ENCODE peak calls at places on chromosome 7, in eight cellular contexts. One of them, this sample, is unnamed.
A peak's percentile ranks its signal among the peaks of the same experiment; 100 is the strongest.

GRCh38 chr7:85292908-85293576 is 106.2 kb upstream of the SEMA3D start:
- DNase-seq in MM.1S: no peak
- DNase-seq in hepatocyte: no peak
- DNase-seq in HCT116: no peak
- DNase-seq in GM23338: no peak
- DNase-seq in PC-3: no peak
- DNase-seq in OCI-LY7: peak; percentile 19
- DNase-seq in SK-N-SH: no peak
- DNase-seq in this sample: no peak

GRCh38 chr7:76343931-76344321 is 14.9 kb downstream of the YWHAG start:
- DNase-seq in SK-N-SH: no peak
- DNase-seq in GM23338: no peak
- DNase-seq in PC-3: no peak
- DNase-seq in MM.1S: no peak
- DNase-seq in hepatocyte: no peak
- DNase-seq in OCI-LY7: no peak
- DNase-seq in HCT116: no peak
- DNase-seq in this sample: no peak

GRCh38 chr7:27160546-27161213 is 4.2 kb upstream of the HOXA7 start:
- DNase-seq in hepatocyte: peak; percentile 92
- DNase-seq in GM23338: peak; percentile 91
- DNase-seq in SK-N-SH: peak; percentile 96
- DNase-seq in OCI-LY7: peak; percentile 88
- DNase-seq in MM.1S: peak; percentile 71
- DNase-seq in PC-3: peak; percentile 87
- DNase-seq in HCT116: no peak
- DNase-seq in this sample: peak; percentile 94

GRCh38 chr7:151459726-151460473 is 20.0 kb upstream of the CRYGN start:
- DNase-seq in PC-3: peak; percentile 92
- DNase-seq in HCT116: peak; percentile 57
- DNase-seq in OCI-LY7: no peak
- DNase-seq in hepatocyte: peak; percentile 91
- DNase-seq in SK-N-SH: peak; percentile 77
- DNase-seq in GM23338: peak; percentile 75
- DNase-seq in MM.1S: no peak
- DNase-seq in this sample: peak; percentile 57

GRCh38 chr7:149598721-149599308 is 101.2 kb upstream of the ZNF746 start:
- DNase-seq in OCI-LY7: peak; percentile 51
- DNase-seq in MM.1S: peak; percentile 18
- DNase-seq in PC-3: peak; percentile 69
- DNase-seq in hepatocyte: peak; percentile 38
- DNase-seq in HCT116: peak; percentile 16
- DNase-seq in GM23338: peak; percentile 70
- DNase-seq in SK-N-SH: peak; percentile 51
- DNase-seq in this sample: peak; percentile 68

GRCh38 chr7:156460861-156461632 is 179.5 kb upstream of the RNF32 start:
- DNase-seq in PC-3: no peak
- DNase-seq in HCT116: no peak
- DNase-seq in hepatocyte: peak; percentile 43
- DNase-seq in MM.1S: peak; percentile 56
- DNase-seq in SK-N-SH: no peak
- DNase-seq in OCI-LY7: no peak
- DNase-seq in GM23338: no peak
- DNase-seq in this sample: no peak

GRCh38 chr7:29146888-29147609 is 712 bp upstream of the CPVL start:
- DNase-seq in MM.1S: peak; percentile 60
- DNase-seq in hepatocyte: peak; percentile 16
- DNase-seq in HCT116: peak; percentile 8
- DNase-seq in GM23338: peak; percentile 43
- DNase-seq in OCI-LY7: no peak
- DNase-seq in SK-N-SH: no peak
- DNase-seq in PC-3: peak; percentile 66
- DNase-seq in this sample: peak; percentile 45

GRCh38 chr7:110065112-110065511 is 1025.8 kb upstream of the LRRN3 start:
- DNase-seq in hepatocyte: no peak
- DNase-seq in MM.1S: no peak
- DNase-seq in GM23338: no peak
- DNase-seq in HCT116: no peak
- DNase-seq in OCI-LY7: no peak
- DNase-seq in SK-N-SH: no peak
- DNase-seq in PC-3: no peak
- DNase-seq in this sample: no peak

GRCh38 chr7:28957822-28958234 is 302 bp downstream of the TRIL start:
- DNase-seq in HCT116: no peak
- DNase-seq in MM.1S: no peak
- DNase-seq in SK-N-SH: peak; percentile 80
- DNase-seq in OCI-LY7: no peak
- DNase-seq in GM23338: peak; percentile 60
- DNase-seq in PC-3: no peak
- DNase-seq in hepatocyte: peak; percentile 41
- DNase-seq in this sample: peak; percentile 83

GRCh38 chr7:73437699-73438416 is 4.3 kb downstream of the FZD9 start:
- DNase-seq in PC-3: no peak
- DNase-seq in GM23338: peak; percentile 20
- DNase-seq in MM.1S: no peak
- DNase-seq in HCT116: no peak
- DNase-seq in OCI-LY7: no peak
- DNase-seq in hepatocyte: no peak
- DNase-seq in SK-N-SH: peak; percentile 57
- DNase-seq in this sample: no peak

GRCh38 chr7:128197586-128197985 is 43.5 kb upstream of the LEP start:
- DNase-seq in GM23338: no peak
- DNase-seq in MM.1S: no peak
- DNase-seq in SK-N-SH: peak; percentile 23
- DNase-seq in OCI-LY7: no peak
- DNase-seq in HCT116: no peak
- DNase-seq in PC-3: no peak
- DNase-seq in hepatocyte: no peak
- DNase-seq in this sample: no peak

GRCh38 chr7:5429253-5429856 is 5.7 kb upstream of the TNRC18 start:
- DNase-seq in SK-N-SH: no peak
- DNase-seq in PC-3: peak; percentile 40
- DNase-seq in OCI-LY7: no peak
- DNase-seq in HCT116: no peak
- DNase-seq in GM23338: peak; percentile 92
- DNase-seq in MM.1S: no peak
- DNase-seq in hepatocyte: peak; percentile 86
- DNase-seq in this sample: peak; percentile 71

GRCh38 chr7:19080076-19080475 is 37.4 kb downstream of the TWIST1 start:
- DNase-seq in hepatocyte: no peak
- DNase-seq in HCT116: no peak
- DNase-seq in MM.1S: no peak
- DNase-seq in PC-3: no peak
- DNase-seq in GM23338: peak; percentile 64
- DNase-seq in SK-N-SH: no peak
- DNase-seq in OCI-LY7: no peak
- DNase-seq in this sample: no peak

GRCh38 chr7:39504963-39505362 is 61.2 kb upstream of the YAE1 start:
- DNase-seq in hepatocyte: peak; percentile 11
- DNase-seq in MM.1S: no peak
- DNase-seq in PC-3: peak; percentile 76
- DNase-seq in OCI-LY7: no peak
- DNase-seq in SK-N-SH: no peak
- DNase-seq in GM23338: no peak
- DNase-seq in HCT116: peak; percentile 3
- DNase-seq in this sample: no peak

GRCh38 chr7:39509441-39509840 is 56.8 kb upstream of the YAE1 start:
- DNase-seq in hepatocyte: no peak
- DNase-seq in SK-N-SH: no peak
- DNase-seq in GM23338: no peak
- DNase-seq in OCI-LY7: no peak
- DNase-seq in MM.1S: no peak
- DNase-seq in HCT116: no peak
- DNase-seq in PC-3: no peak
- DNase-seq in this sample: no peak

GRCh38 chr7:39509912-39510311 is 56.3 kb upstream of the YAE1 start:
- DNase-seq in OCI-LY7: no peak
- DNase-seq in MM.1S: peak; percentile 35
- DNase-seq in HCT116: no peak
- DNase-seq in GM23338: no peak
- DNase-seq in hepatocyte: no peak
- DNase-seq in PC-3: no peak
- DNase-seq in SK-N-SH: no peak
- DNase-seq in this sample: no peak

GRCh38 chr7:39510738-39511372 is 55.3 kb upstream of the YAE1 start:
- DNase-seq in MM.1S: no peak
- DNase-seq in SK-N-SH: no peak
- DNase-seq in HCT116: no peak
- DNase-seq in hepatocyte: no peak
- DNase-seq in GM23338: no peak
- DNase-seq in PC-3: peak; percentile 38
- DNase-seq in OCI-LY7: no peak
- DNase-seq in this sample: no peak

GRCh38 chr7:39507866-39508551 is 58.2 kb upstream of the YAE1 start:
- DNase-seq in hepatocyte: no peak
- DNase-seq in GM23338: no peak
- DNase-seq in HCT116: no peak
- DNase-seq in MM.1S: no peak
- DNase-seq in PC-3: no peak
- DNase-seq in OCI-LY7: no peak
- DNase-seq in SK-N-SH: no peak
- DNase-seq in this sample: no peak
- TF ChIP-seq EZH2phosphoT487 in hepatocyte: no peak
- TF ChIP-seq EZH2phosphoT487 in GM23338: no peak
- TF ChIP-seq EZH2phosphoT487 in HCT116: no peak
- TF ChIP-seq EZH2phosphoT487 in MM.1S: no peak
- TF ChIP-seq EZH2phosphoT487 in PC-3: no peak
- TF ChIP-seq EZH2phosphoT487 in OCI-LY7: no peak
- TF ChIP-seq EZH2phosphoT487 in SK-N-SH: no peak
- TF ChIP-seq EZH2phosphoT487 in this sample: no peak

GRCh38 chr7:126792501-126792900 is 460.2 kb downstream of the GRM8 start:
- DNase-seq in MM.1S: no peak
- DNase-seq in SK-N-SH: no peak
- DNase-seq in HCT116: no peak
- DNase-seq in hepatocyte: no peak
- DNase-seq in OCI-LY7: no peak
- DNase-seq in GM23338: no peak
- DNase-seq in PC-3: no peak
- DNase-seq in this sample: no peak

GRCh38 chr7:126791306-126791705 is 461.4 kb downstream of the GRM8 start:
- DNase-seq in GM23338: no peak
- DNase-seq in hepatocyte: no peak
- DNase-seq in SK-N-SH: no peak
- DNase-seq in PC-3: peak; percentile 19
- DNase-seq in OCI-LY7: no peak
- DNase-seq in MM.1S: no peak
- DNase-seq in HCT116: no peak
- DNase-seq in this sample: no peak

GRCh38 chr7:126790763-126791162 is 462.0 kb downstream of the GRM8 start:
- DNase-seq in MM.1S: no peak
- DNase-seq in HCT116: no peak
- DNase-seq in OCI-LY7: no peak
- DNase-seq in SK-N-SH: no peak
- DNase-seq in PC-3: no peak
- DNase-seq in hepatocyte: no peak
- DNase-seq in GM23338: peak; percentile 41
- DNase-seq in this sample: no peak
- TF ChIP-seq CTCF in MM.1S: peak; percentile 17
- TF ChIP-seq CTCF in HCT116: peak; percentile 8
- TF ChIP-seq CTCF in OCI-LY7: peak; percentile 38
- TF ChIP-seq CTCF in SK-N-SH: peak; percentile 35
- TF ChIP-seq CTCF in PC-3: peak; percentile 32
- TF ChIP-seq CTCF in hepatocyte: no peak
- TF ChIP-seq CTCF in GM23338: peak; percentile 33
- TF ChIP-seq CTCF in this sample: peak; percentile 29

GRCh38 chr7:45417735-45418134 is 156.4 kb upstream of the ADCY1 start:
- DNase-seq in hepatocyte: no peak
- DNase-seq in SK-N-SH: no peak
- DNase-seq in OCI-LY7: no peak
- DNase-seq in HCT116: no peak
- DNase-seq in MM.1S: no peak
- DNase-seq in PC-3: no peak
- DNase-seq in GM23338: no peak
- DNase-seq in this sample: no peak

GRCh38 chr7:45421826-45422225 is 152.3 kb upstream of the ADCY1 start:
- DNase-seq in PC-3: no peak
- DNase-seq in MM.1S: no peak
- DNase-seq in GM23338: no peak
- DNase-seq in OCI-LY7: no peak
- DNase-seq in SK-N-SH: no peak
- DNase-seq in hepatocyte: no peak
- DNase-seq in HCT116: no peak
- DNase-seq in this sample: no peak

GRCh38 chr7:45416846-45417245 is 157.3 kb upstream of the ADCY1 start:
- DNase-seq in OCI-LY7: no peak
- DNase-seq in hepatocyte: no peak
- DNase-seq in GM23338: no peak
- DNase-seq in SK-N-SH: no peak
- DNase-seq in PC-3: no peak
- DNase-seq in HCT116: no peak
- DNase-seq in MM.1S: peak; percentile 52
- DNase-seq in this sample: no peak

GRCh38 chr7:45417268-45417667 is 156.9 kb upstream of the ADCY1 start:
- DNase-seq in OCI-LY7: no peak
- DNase-seq in SK-N-SH: no peak
- DNase-seq in GM23338: no peak
- DNase-seq in HCT116: no peak
- DNase-seq in MM.1S: no peak
- DNase-seq in PC-3: no peak
- DNase-seq in hepatocyte: no peak
- DNase-seq in this sample: no peak

DNA sequence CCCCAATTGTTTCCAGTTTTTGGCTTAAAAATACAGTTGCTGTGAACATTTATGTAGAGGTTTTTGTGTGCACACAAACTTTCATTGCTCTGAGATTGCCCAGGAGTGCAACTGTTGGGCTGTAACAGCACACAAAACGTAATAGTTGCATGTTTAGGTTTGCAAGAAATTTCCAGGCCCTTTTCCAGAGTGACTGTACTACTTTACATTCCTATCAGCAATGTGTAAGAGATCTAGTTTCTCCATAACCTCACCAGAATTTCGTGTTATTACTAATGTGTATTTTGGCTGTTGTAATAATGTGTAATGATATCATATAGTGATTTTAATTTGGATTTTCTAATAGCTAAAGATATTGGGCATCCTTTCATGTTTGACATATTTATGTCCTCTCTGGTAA is 153.1 kb upstream of the ADCY1 start:
- DNase-seq in hepatocyte: peak; percentile 16
- DNase-seq in HCT116: no peak
- DNase-seq in MM.1S: no peak
- DNase-seq in SK-N-SH: no peak
- DNase-seq in GM23338: no peak
- DNase-seq in OCI-LY7: no peak
- DNase-seq in PC-3: peak; percentile 58
- DNase-seq in this sample: no peak
- TF ChIP-seq EZH2phosphoT487 in hepatocyte: no peak
- TF ChIP-seq EZH2phosphoT487 in HCT116: no peak
- TF ChIP-seq EZH2phosphoT487 in MM.1S: no peak
- TF ChIP-seq EZH2phosphoT487 in SK-N-SH: no peak
- TF ChIP-seq EZH2phosphoT487 in GM23338: no peak
- TF ChIP-seq EZH2phosphoT487 in OCI-LY7: no peak
- TF ChIP-seq EZH2phosphoT487 in PC-3: no peak
- TF ChIP-seq EZH2phosphoT487 in this sample: no peak

DNA sequence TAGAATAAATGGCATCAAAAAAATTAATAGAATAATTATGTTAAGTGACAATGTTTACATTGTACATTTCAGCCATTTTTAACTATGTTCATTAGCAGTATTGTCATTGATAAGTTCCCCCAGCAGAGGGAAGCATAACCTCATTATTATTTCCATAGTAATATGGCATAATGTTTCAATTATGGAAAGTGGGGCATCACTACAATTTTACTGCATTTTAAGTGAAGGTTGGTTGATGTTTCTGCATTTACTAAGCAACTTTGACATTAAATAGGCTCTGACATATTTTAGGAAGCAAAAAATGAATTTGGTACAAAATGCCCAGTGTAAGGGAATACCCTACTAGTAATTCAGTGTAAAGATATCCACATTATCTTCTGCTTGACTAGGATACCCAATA is 218.3 kb downstream of the SEMA3A start:
- DNase-seq in hepatocyte: peak; percentile 58
- DNase-seq in HCT116: no peak
- DNase-seq in PC-3: peak; percentile 74
- DNase-seq in MM.1S: peak; percentile 56
- DNase-seq in SK-N-SH: peak; percentile 57
- DNase-seq in OCI-LY7: peak; percentile 36
- DNase-seq in GM23338: peak; percentile 24
- DNase-seq in this sample: peak; percentile 34
- TF ChIP-seq CTCF in hepatocyte: peak; percentile 80
- TF ChIP-seq CTCF in HCT116: peak; percentile 64
- TF ChIP-seq CTCF in PC-3: peak; percentile 83
- TF ChIP-seq CTCF in MM.1S: peak; percentile 72
- TF ChIP-seq CTCF in SK-N-SH: peak; percentile 93
- TF ChIP-seq CTCF in OCI-LY7: peak; percentile 86
- TF ChIP-seq CTCF in GM23338: peak; percentile 81
- TF ChIP-seq CTCF in this sample: peak; percentile 78